ENCODE peak calls at places on chromosomes 4 and X, in seven cellular contexts. X is fibroblast of the aortic adventitia, U is right lobe of liver, O is IMR-90, Z is upper lobe of right lung, E is fibroblast of mammary gland, H is BE2C. V is an unnamed sample.

GRCh38 chrX:42577936-42578335 is 200.0 kb downstream of the PPP1R2C start:
- DNase-seq in X (no peak), U (no peak), O (no peak), Z (no peak), E (no peak), H (no peak), V (no peak)

GRCh38 chr4:177696438-177696966 is 254.3 kb upstream of the AGA start:
- DNase-seq in X (no peak), U (no peak), O (peak), Z (no peak), E (peak), H (peak), V (no peak)

GRCh38 chrX:38856670-38857069 is 55.4 kb downstream of the MID1IP1 start:
- DNase-seq in X (no peak), U (no peak), O (no peak), Z (no peak), E (no peak), H (no peak), V (no peak)

GRCh38 chr4:56465599-56466295 is 1.7 kb upstream of the SRP72 start:
- DNase-seq in X (peak), U (no peak), O (peak), Z (no peak), E (peak), H (no peak), V (no peak)

GRCh38 chr4:25236971-25237370 is 3.1 kb downstream of the PI4K2B start:
- DNase-seq in X (no peak), U (no peak), O (no peak), Z (no peak), E (no peak), H (no peak), V (peak)

GRCh38 chr4:23483320-23483958 is 406.4 kb downstream of the PPARGC1A start:
- DNase-seq in X (peak), U (no peak), O (no peak), Z (no peak), E (no peak), H (no peak), V (no peak)

GRCh38 chr4:69984030-69984443 is 11.7 kb upstream of the STATH start:
- DNase-seq in X (peak), U (no peak), O (no peak), Z (no peak), E (peak), H (peak), V (peak)

GRCh38 chr4:21768349-21769310 is 179.9 kb downstream of the KCNIP4 start:
- DNase-seq in X (peak), U (no peak), O (peak), Z (no peak), E (peak), H (peak), V (peak)

GRCh38 chr4:17326756-17327155 is 185.1 kb downstream of the QDPR start:
- DNase-seq in X (no peak), U (no peak), O (no peak), Z (no peak), E (no peak), H (no peak), V (no peak)

GRCh38 chr4:89158884-89159503 is 47.7 kb downstream of the TIGD2 start:
- DNase-seq in X (peak), U (no peak), O (peak), Z (no peak), E (peak), H (no peak), V (no peak)

GRCh38 chr4:61405307-61405706 is 205.2 kb downstream of the ADGRL3 start:
- DNase-seq in X (no peak), U (no peak), O (no peak), Z (no peak), E (no peak), H (no peak), V (no peak)

GRCh38 chr4:9703391-9703790 is 78.0 kb upstream of the DRD5 start:
- DNase-seq in X (no peak), U (no peak), O (no peak), Z (peak), E (peak), H (peak), V (no peak)

GRCh38 chr4:130249002-130249401 is 1153.0 kb downstream of the C4orf33 start:
- DNase-seq in X (no peak), U (no peak), O (no peak), Z (no peak), E (no peak), H (no peak), V (no peak)

GRCh38 chr4:112147697-112148096 is 2.4 kb downstream of the FAM241A start:
- DNase-seq in X (peak), U (no peak), O (no peak), Z (no peak), E (peak), H (no peak), V (no peak)

GRCh38 chr4:16767251-16767650 is 131.2 kb downstream of the LDB2 start:
- DNase-seq in X (no peak), U (no peak), O (no peak), Z (no peak), E (no peak), H (no peak), V (peak)

GRCh38 chr4:142405021-142405991 is 440.8 kb downstream of the INPP4B start:
- DNase-seq in X (peak), U (peak), O (peak), Z (no peak), E (peak), H (no peak), V (peak)

GRCh38 chr4:140238353-140239041 is 84.5 kb upstream of the MAML3 start:
- DNase-seq in X (peak), U (peak), O (peak), Z (peak), E (peak), H (peak), V (no peak)

GRCh38 chr4:148901075-148901705 is 459.0 kb upstream of the NR3C2 start:
- DNase-seq in X (no peak), U (no peak), O (no peak), Z (no peak), E (no peak), H (no peak), V (no peak)

GRCh38 chr4:106585920-106586349 is 217.4 kb upstream of the GIMD1 start:
- DNase-seq in X (peak), U (no peak), O (no peak), Z (no peak), E (no peak), H (no peak), V (no peak)

GRCh38 chr4:152705918-152706317 is 26.1 kb upstream of the TMEM154 start:
- DNase-seq in X (no peak), U (no peak), O (no peak), Z (no peak), E (no peak), H (no peak), V (no peak)

GRCh38 chr4:177087060-177087459 is 222.6 kb upstream of the NEIL3 start:
- DNase-seq in X (no peak), U (no peak), O (no peak), Z (no peak), E (no peak), H (no peak), V (no peak)

GRCh38 chrX:155778844-155779553 is 102.1 kb upstream of the VAMP7 start:
- DNase-seq in X (no peak), U (no peak), O (no peak), Z (no peak), E (no peak), H (no peak), V (no peak)

GRCh38 chrX:133586443-133586842 is 171.2 kb upstream of the GPC4 start:
- DNase-seq in X (no peak), U (no peak), O (no peak), Z (no peak), E (no peak), H (no peak), V (no peak)

GRCh38 chr4:98601719-98602118 is 56.7 kb downstream of the TSPAN5 start:
- DNase-seq in X (no peak), U (no peak), O (no peak), Z (no peak), E (peak), H (no peak), V (no peak)

GRCh38 chrX:123108513-123109427 is 75.3 kb upstream of the GRIA3 start:
- DNase-seq in X (no peak), U (no peak), O (no peak), Z (no peak), E (peak), H (no peak), V (no peak)

GRCh38 chr4:159360549-159360948 is 257.7 kb downstream of the RAPGEF2 start:
- DNase-seq in X (peak), U (no peak), O (peak), Z (no peak), E (peak), H (no peak), V (peak)

GRCh38 chr4:132818091-132818490 is 331.0 kb upstream of the PCDH10 start:
- DNase-seq in X (no peak), U (no peak), O (no peak), Z (no peak), E (no peak), H (peak), V (no peak)

GRCh38 chr4:83922419-83922818 is 386.5 kb downstream of the GPAT3 start:
- DNase-seq in X (no peak), U (no peak), O (no peak), Z (no peak), E (no peak), H (no peak), V (no peak)

GRCh38 chrX:69173906-69174305 is 8.7 kb upstream of the PJA1 start:
- DNase-seq in X (no peak), U (no peak), O (no peak), Z (no peak), E (no peak), H (no peak), V (no peak)

GRCh38 chr4:153651041-153651960 is 32.8 kb upstream of the TLR2 start:
- DNase-seq in X (no peak), U (no peak), O (no peak), Z (peak), E (peak), H (no peak), V (no peak)

GRCh38 chr4:183738081-183738673 is 79.1 kb downstream of the TRAPPC11 start:
- DNase-seq in X (peak), U (no peak), O (no peak), Z (no peak), E (peak), H (no peak), V (no peak)

GRCh38 chrX:31420711-31421151 is 348.9 kb upstream of the FTHL17 start:
- DNase-seq in X (no peak), U (no peak), O (peak), Z (no peak), E (peak), H (peak), V (no peak)

GRCh38 chr4:179666226-179666625 is 2224.0 kb upstream of the AGA start:
- DNase-seq in X (no peak), U (no peak), O (no peak), Z (no peak), E (no peak), H (no peak), V (no peak)

GRCh38 chr4:163164591-163164990 is 2.1 kb downstream of the NAF1 start:
- DNase-seq in X (peak), U (no peak), O (no peak), Z (no peak), E (peak), H (no peak), V (no peak)

GRCh38 chr4:102541708-102542107 is 40.5 kb downstream of the NFKB1 start:
- DNase-seq in X (no peak), U (no peak), O (no peak), Z (no peak), E (no peak), H (no peak), V (no peak)
- TF ChIP-seq CTCF in X (no peak), U (no peak), O (no peak), Z (no peak), E (no peak), H (peak), V (no peak)

GRCh38 chr4:6953751-6954380 is 44.2 kb downstream of the TBC1D14 start:
- DNase-seq in X (peak), U (peak), O (peak), Z (peak), E (peak), H (peak), V (peak)
- H3K4me3 ChIP-seq in X (peak), U (no peak), O (no peak), Z (no peak), E (peak), H (peak), V (no peak)

GRCh38 chrX:149825424-149825823 is 43.7 kb downstream of the MAGEA9 start:
- DNase-seq in X (peak), U (no peak), O (no peak), Z (no peak), E (peak), H (peak), V (no peak)
- TF ChIP-seq CTCF in X (peak), U (peak), O (peak), Z (peak), E (peak), H (peak), V (peak)

GRCh38 chr4:1168291-1169031 is 3.9 kb downstream of the SPON2 start:
- DNase-seq in X (no peak), U (peak), O (no peak), Z (no peak), E (no peak), H (no peak), V (no peak)
- H3K4me3 ChIP-seq in X (no peak), U (no peak), O (no peak), Z (no peak), E (no peak), H (no peak), V (no peak)

DNA sequence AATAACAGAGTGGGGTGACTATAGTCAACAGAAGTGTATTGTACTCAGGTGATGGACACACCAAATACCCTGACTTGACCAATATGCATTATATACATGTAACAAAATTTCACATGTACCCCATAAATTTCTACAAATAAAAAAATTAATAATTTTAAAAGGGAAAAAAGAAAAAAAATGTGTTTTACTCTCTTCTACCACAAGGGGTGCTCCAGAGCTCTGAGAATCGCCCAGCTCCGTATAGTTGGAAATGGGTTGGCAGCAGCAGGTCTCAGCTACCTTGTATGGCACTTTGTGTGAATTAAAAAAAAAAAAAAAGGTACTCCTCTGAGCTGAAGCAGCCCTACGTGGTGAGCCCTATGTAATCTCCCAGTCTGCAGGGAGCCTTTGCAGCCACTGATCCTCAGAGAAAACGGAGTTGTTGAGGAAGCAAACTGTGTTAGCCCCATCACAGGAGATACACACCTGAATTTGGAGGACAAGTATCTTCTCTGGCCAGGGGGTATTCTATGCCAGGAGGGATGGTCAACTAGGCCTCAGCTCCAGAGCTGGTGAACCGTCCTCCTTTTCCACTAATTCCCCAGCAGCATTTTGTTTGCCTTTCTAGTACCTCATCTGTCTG is 17.2 kb upstream of the POLA1 start:
- DNase-seq in X (peak), U (no peak), O (no peak), Z (no peak), E (peak), H (no peak), V (no peak)
- TF ChIP-seq CTCF in X (peak), U (peak), O (peak), Z (peak), E (peak), H (peak), V (peak)

GRCh38 chrX:129782706-129783105 is 3.0 kb downstream of the SASH3 start:
- DNase-seq in X (no peak), U (no peak), O (no peak), Z (no peak), E (no peak), H (no peak), V (no peak)
- H3K4me3 ChIP-seq in X (no peak), U (no peak), O (no peak), Z (no peak), E (no peak), H (no peak), V (no peak)

GRCh38 chrX:149908308-149908707 is 21.1 kb upstream of the HSFX4 start:
- DNase-seq in X (no peak), U (no peak), O (no peak), Z (no peak), E (no peak), H (no peak), V (no peak)

GRCh38 chrX:149908727-149909126 is 20.6 kb upstream of the HSFX4 start:
- DNase-seq in X (no peak), U (no peak), O (no peak), Z (no peak), E (no peak), H (no peak), V (no peak)

GRCh38 chrX:149898554-149898953 is 17.6 kb downstream of the MAGEA8 start:
- DNase-seq in X (no peak), U (no peak), O (no peak), Z (no peak), E (no peak), H (no peak), V (no peak)

GRCh38 chrX:149909324-149910177 is 19.8 kb upstream of the HSFX4 start:
- DNase-seq in X (no peak), U (no peak), O (no peak), Z (no peak), E (no peak), H (no peak), V (no peak)

GRCh38 chrX:149903889-149904748 is 23.1 kb downstream of the MAGEA8 start:
- DNase-seq in X (peak), U (no peak), O (peak), Z (no peak), E (peak), H (no peak), V (no peak)
- TF ChIP-seq CTCF in X (peak), U (peak), O (peak), Z (no peak), E (peak), H (peak), V (no peak)

DNA sequence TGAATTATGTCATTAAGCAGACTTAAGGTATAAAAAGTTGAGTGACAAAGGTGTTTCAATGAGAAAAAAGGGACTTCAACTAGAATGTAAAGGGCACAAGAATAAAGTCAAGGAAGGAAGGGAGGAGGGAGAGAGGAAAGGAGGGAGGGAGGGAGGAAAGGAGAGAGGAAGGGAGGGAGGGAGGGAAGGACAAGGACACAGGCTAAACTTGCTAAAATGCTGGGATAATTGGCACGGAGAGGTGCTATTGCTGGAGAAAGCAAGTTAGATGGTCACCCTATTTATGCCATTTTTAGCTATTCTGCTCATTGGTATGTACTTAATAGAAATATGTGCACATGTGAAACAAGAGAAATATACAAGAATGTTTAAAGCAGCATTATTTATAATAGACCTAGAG is 44.9 kb upstream of the SPP1 start:
- DNase-seq in X (no peak), U (no peak), O (no peak), Z (no peak), E (no peak), H (no peak), V (no peak)
- H3K4me3 ChIP-seq in X (no peak), U (no peak), O (no peak), Z (no peak), E (no peak), H (no peak), V (no peak)

GRCh38 chrX:110836982-110837381 is 41.4 kb upstream of the CHRDL1 start:
- DNase-seq in X (no peak), U (no peak), O (no peak), Z (no peak), E (no peak), H (peak), V (no peak)
- TF ChIP-seq CTCF in X (no peak), U (peak), O (no peak), Z (no peak), E (peak), H (peak), V (peak)

DNA sequence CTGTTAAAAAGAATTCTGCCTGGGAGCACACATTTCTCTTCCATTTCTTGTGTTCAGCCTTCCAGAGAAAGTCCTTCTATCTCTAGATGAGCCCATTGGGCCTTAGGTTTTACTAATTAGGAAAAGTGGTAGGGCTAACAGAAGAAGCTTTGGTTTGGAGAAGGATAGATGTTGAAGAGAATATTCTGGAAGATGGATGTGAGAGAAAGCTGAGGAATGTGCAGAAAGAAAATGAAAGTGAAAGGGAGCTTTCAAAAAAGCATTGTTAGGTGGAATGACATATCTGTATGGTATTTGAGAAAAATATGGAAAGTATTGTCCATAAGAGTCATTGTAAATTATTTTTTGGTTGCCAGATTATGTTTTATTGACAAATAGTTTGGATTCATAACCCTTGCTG is 474.8 kb upstream of the SLIT2 start:
- DNase-seq in X (peak), U (no peak), O (peak), Z (no peak), E (peak), H (no peak), V (no peak)
- H3K4me3 ChIP-seq in X (no peak), U (no peak), O (no peak), Z (peak), E (no peak), H (no peak), V (no peak)